ENCODE peak calls at places on chromosomes 11 and 22, in five cellular contexts. One of them, this sample, is unnamed. For H3K9me3, the result is how much of the 10 kb centered on the place peaks cover.

GRCh38 chr11:130051077-130051476 is 18.6 kb upstream of the APLP2 start:
- DNase-seq in spleen: no peak
- DNase-seq in CD8-positive, alpha-beta T cell: no peak
- DNase-seq in left ventricle myocardium inferior: no peak
- DNase-seq in stomach: no peak
- DNase-seq in this sample: no peak

GRCh38 chr11:128422576-128423370 is 164.6 kb downstream of the ETS1 start:
- DNase-seq in CD8-positive, alpha-beta T cell: peak
- DNase-seq in spleen: peak
- DNase-seq in stomach: peak
- DNase-seq in left ventricle myocardium inferior: peak
- DNase-seq in this sample: peak

GRCh38 chr11:86176165-86176884 is 68.2 kb upstream of the EED start:
- DNase-seq in spleen: no peak
- DNase-seq in CD8-positive, alpha-beta T cell: no peak
- DNase-seq in stomach: no peak
- DNase-seq in left ventricle myocardium inferior: no peak
- DNase-seq in this sample: no peak

GRCh38 chr22:36628561-36629060 is 74.9 kb downstream of the CACNG2 start:
- DNase-seq in left ventricle myocardium inferior: no peak
- DNase-seq in CD8-positive, alpha-beta T cell: no peak
- DNase-seq in stomach: no peak
- DNase-seq in spleen: no peak
- DNase-seq in this sample: no peak

GRCh38 chr11:75834728-75835127 is 19.7 kb downstream of the UVRAG start:
- DNase-seq in left ventricle myocardium inferior: no peak
- DNase-seq in spleen: no peak
- DNase-seq in stomach: no peak
- DNase-seq in CD8-positive, alpha-beta T cell: no peak
- DNase-seq in this sample: no peak

GRCh38 chr11:1398506-1399235 is 8.9 kb downstream of the BRSK2 start:
- DNase-seq in CD8-positive, alpha-beta T cell: no peak
- DNase-seq in stomach: no peak
- DNase-seq in spleen: no peak
- DNase-seq in left ventricle myocardium inferior: no peak
- DNase-seq in this sample: no peak

GRCh38 chr11:10885703-10886363 is 28.0 kb upstream of the ZBED5 start:
- DNase-seq in stomach: no peak
- DNase-seq in left ventricle myocardium inferior: no peak
- DNase-seq in CD8-positive, alpha-beta T cell: no peak
- DNase-seq in spleen: no peak
- DNase-seq in this sample: no peak

GRCh38 chr11:57639321-57640067 is 10.2 kb downstream of the YPEL4 start:
- DNase-seq in CD8-positive, alpha-beta T cell: no peak
- DNase-seq in spleen: no peak
- DNase-seq in stomach: no peak
- DNase-seq in left ventricle myocardium inferior: no peak
- DNase-seq in this sample: no peak

GRCh38 chr11:6655790-6656580 is at the start of gene DCHS1:
- DNase-seq in stomach: no peak
- DNase-seq in left ventricle myocardium inferior: no peak
- DNase-seq in CD8-positive, alpha-beta T cell: no peak
- DNase-seq in spleen: peak
- DNase-seq in this sample: no peak

GRCh38 chr11:24386551-24387404 is 110.1 kb upstream of the LUZP2 start:
- DNase-seq in stomach: no peak
- DNase-seq in spleen: no peak
- DNase-seq in left ventricle myocardium inferior: no peak
- DNase-seq in CD8-positive, alpha-beta T cell: no peak
- DNase-seq in this sample: no peak

GRCh38 chr11:88284306-88285057 is 53.1 kb downstream of the CTSC start:
- DNase-seq in stomach: no peak
- DNase-seq in spleen: no peak
- DNase-seq in CD8-positive, alpha-beta T cell: no peak
- DNase-seq in left ventricle myocardium inferior: no peak
- DNase-seq in this sample: no peak

GRCh38 chr11:79329561-79329960 is 111.3 kb downstream of the TENM4 start:
- DNase-seq in stomach: no peak
- DNase-seq in CD8-positive, alpha-beta T cell: no peak
- DNase-seq in spleen: no peak
- DNase-seq in left ventricle myocardium inferior: no peak
- DNase-seq in this sample: no peak

GRCh38 chr11:128424867-128425285 is 162.5 kb downstream of the ETS1 start:
- DNase-seq in stomach: peak
- DNase-seq in CD8-positive, alpha-beta T cell: no peak
- DNase-seq in spleen: peak
- DNase-seq in left ventricle myocardium inferior: peak
- DNase-seq in this sample: no peak

GRCh38 chr11:68040121-68040956 is 1.5 kb downstream of the TCIRG1 start:
- DNase-seq in spleen: peak
- DNase-seq in stomach: peak
- DNase-seq in left ventricle myocardium inferior: peak
- DNase-seq in CD8-positive, alpha-beta T cell: peak
- DNase-seq in this sample: no peak

GRCh38 chr11:134634897-134635831 is 223.1 kb upstream of the B3GAT1 start:
- DNase-seq in stomach: no peak
- DNase-seq in CD8-positive, alpha-beta T cell: peak
- DNase-seq in left ventricle myocardium inferior: no peak
- DNase-seq in spleen: peak
- DNase-seq in this sample: no peak

GRCh38 chr22:37732699-37733607 is 36.1 kb downstream of the TRIOBP start:
- DNase-seq in stomach: no peak
- DNase-seq in spleen: no peak
- DNase-seq in left ventricle myocardium inferior: no peak
- DNase-seq in CD8-positive, alpha-beta T cell: no peak
- DNase-seq in this sample: no peak

GRCh38 chr11:3195251-3196160 is 23.1 kb downstream of the MRGPRG start:
- DNase-seq in CD8-positive, alpha-beta T cell: no peak
- DNase-seq in left ventricle myocardium inferior: no peak
- DNase-seq in spleen: peak
- DNase-seq in stomach: no peak
- DNase-seq in this sample: no peak

GRCh38 chr11:103940542-103940941 is 95.9 kb upstream of the DDI1 start:
- DNase-seq in stomach: no peak
- DNase-seq in CD8-positive, alpha-beta T cell: no peak
- DNase-seq in spleen: no peak
- DNase-seq in left ventricle myocardium inferior: no peak
- DNase-seq in this sample: no peak

GRCh38 chr11:113104390-113105251 is 143.4 kb downstream of the NCAM1 start:
- DNase-seq in stomach: no peak
- DNase-seq in left ventricle myocardium inferior: no peak
- DNase-seq in spleen: no peak
- DNase-seq in CD8-positive, alpha-beta T cell: no peak
- DNase-seq in this sample: no peak

GRCh38 chr22:29587938-29588699 is 7.2 kb upstream of the NIPSNAP1 start:
- DNase-seq in spleen: no peak
- DNase-seq in stomach: no peak
- DNase-seq in CD8-positive, alpha-beta T cell: no peak
- DNase-seq in left ventricle myocardium inferior: no peak
- DNase-seq in this sample: no peak

DNA sequence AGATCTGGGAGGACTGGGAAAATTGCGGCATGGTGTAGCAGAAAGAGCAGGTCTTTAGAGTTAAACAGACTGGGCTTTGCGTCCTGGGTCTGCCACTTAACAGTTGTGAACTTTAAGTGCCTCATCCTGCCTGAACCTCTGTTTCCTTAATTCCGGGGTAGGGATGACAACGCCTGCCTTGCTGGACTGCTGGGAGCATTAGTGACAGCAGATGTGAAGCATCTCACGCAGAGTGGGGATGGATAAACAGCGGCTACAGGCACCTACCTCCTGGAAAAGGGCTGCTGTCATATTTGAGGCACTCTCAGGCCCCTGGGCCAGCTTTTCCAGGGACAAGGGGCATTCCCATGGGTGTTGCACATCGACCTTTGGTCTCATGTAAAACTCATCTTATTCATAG is 572.1 kb downstream of the TBC1D22A start:
- DNase-seq in CD8-positive, alpha-beta T cell: no peak
- DNase-seq in stomach: no peak
- DNase-seq in spleen: no peak
- DNase-seq in left ventricle myocardium inferior: no peak
- DNase-seq in this sample: no peak
- H3K9me3 ChIP-seq in CD8-positive, alpha-beta T cell: under half
- H3K9me3 ChIP-seq in stomach: under half
- H3K9me3 ChIP-seq in spleen: under half
- H3K9me3 ChIP-seq in left ventricle myocardium inferior: under half
- H3K9me3 ChIP-seq in this sample: under half

DNA sequence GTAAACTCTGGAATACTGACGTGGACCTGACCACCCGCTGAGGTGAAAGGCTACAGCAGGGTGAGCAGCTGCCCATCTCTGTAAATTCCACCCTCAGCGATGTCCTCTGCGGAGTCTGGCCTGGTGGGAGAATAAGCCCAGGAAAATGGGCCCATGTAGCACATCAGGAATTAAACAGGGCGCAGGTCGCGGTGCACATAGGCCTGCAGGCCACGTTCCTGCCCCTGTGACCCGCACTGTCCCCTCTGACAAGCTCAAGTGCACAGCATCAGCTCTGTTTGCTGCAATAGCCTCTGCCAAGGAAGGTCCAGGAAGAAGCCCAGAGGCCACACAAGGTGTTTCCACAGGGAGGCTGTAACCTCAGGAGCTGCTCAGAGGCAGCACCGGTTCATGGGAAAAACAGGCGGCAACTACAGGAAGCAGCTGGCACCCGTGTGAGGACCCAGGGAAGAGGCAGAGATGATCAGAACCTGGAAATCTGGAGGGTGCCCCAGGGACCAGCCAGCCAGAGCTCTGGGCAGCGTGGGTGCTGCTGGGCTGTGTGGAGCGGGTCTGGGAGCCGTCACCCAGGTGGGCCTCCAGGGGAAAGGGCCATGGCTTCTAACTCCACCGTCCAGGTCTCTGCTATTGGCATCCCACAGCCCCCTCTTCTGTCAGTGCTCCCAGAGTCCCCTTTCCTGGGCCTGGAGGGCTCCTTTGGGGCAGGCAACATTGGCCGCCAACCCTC is 808 bp upstream of the IFITM2 start:
- DNase-seq in spleen: peak
- DNase-seq in CD8-positive, alpha-beta T cell: no peak
- DNase-seq in stomach: no peak
- DNase-seq in left ventricle myocardium inferior: no peak
- DNase-seq in this sample: no peak
- H3K27ac ChIP-seq in spleen: peak
- H3K27ac ChIP-seq in CD8-positive, alpha-beta T cell: no peak
- H3K27ac ChIP-seq in stomach: peak
- H3K27ac ChIP-seq in left ventricle myocardium inferior: peak
- H3K27ac ChIP-seq in this sample: peak

DNA sequence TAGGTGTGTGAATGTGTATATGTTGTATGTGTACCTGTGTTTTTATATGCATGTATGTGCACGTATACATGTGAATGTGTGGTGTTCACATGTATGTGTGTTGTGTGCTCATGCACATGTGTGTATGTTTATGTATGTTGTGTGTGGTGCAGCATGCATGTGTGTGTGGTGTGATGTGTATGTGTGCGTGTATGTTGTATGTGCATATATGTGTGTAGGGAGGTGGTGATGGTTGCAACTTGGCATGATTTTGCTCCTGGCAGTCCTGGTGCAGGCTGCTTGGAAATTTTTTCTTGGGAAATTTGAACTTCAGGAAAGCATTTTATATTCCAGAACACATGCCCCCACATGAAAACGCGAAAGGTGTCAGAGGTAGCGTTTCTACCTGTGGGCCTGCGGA is 1177.8 kb downstream of the TBC1D22A start:
- DNase-seq in spleen: no peak
- DNase-seq in stomach: no peak
- DNase-seq in left ventricle myocardium inferior: no peak
- DNase-seq in CD8-positive, alpha-beta T cell: no peak
- DNase-seq in this sample: no peak
- H3K9me3 ChIP-seq in spleen: under half
- H3K9me3 ChIP-seq in stomach: under half
- H3K9me3 ChIP-seq in left ventricle myocardium inferior: under half
- H3K9me3 ChIP-seq in CD8-positive, alpha-beta T cell: under half
- H3K9me3 ChIP-seq in this sample: under half

DNA sequence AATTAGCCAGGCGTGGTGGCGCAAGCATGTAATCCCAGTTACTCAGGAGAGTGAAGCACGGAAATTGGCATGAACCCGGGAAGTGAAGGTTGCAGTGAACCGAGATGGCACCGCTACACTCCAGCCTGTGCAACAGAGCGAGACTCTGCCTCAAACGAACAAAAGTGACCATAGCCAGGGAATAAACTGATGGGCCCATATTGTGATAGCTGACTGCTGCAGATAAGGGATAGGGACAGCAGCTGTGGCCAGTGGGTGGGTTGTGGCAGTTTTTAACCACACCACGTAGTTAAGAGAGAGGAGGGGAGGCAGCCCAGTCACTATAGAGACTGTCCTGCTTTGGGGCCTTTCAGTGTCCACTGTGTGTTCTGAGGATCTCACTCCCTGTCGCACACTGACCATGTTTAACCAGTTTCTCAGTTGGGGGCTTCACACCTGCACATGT is 58.9 kb downstream of the PISD start:
- DNase-seq in spleen: no peak
- DNase-seq in stomach: no peak
- DNase-seq in left ventricle myocardium inferior: no peak
- DNase-seq in CD8-positive, alpha-beta T cell: no peak
- DNase-seq in this sample: no peak
- H3K27ac ChIP-seq in spleen: no peak
- H3K27ac ChIP-seq in stomach: peak
- H3K27ac ChIP-seq in left ventricle myocardium inferior: peak
- H3K27ac ChIP-seq in CD8-positive, alpha-beta T cell: no peak
- H3K27ac ChIP-seq in this sample: no peak

DNA sequence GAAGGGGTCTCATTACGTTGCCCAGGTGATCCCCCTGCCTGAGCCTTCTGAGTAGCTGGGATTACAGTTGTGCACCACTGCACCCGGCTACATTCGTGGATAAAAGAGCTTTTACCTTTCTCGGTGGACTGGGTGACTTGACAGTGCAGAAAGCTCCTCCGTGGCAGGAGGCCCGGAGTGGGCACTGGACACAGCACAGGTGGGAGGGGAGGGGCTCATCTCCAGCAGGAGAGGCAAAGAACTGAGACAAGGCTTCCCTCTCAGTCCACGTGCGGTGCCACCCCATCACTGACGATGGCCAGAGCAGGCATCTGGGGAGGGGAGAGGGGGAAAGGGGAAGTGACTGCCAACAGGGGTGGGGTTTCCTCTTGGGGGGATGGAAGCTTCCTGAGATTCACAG is 118.4 kb downstream of the SHANK2 start:
- DNase-seq in stomach: no peak
- DNase-seq in spleen: peak
- DNase-seq in CD8-positive, alpha-beta T cell: no peak
- DNase-seq in left ventricle myocardium inferior: no peak
- DNase-seq in this sample: no peak
- H3K9me3 ChIP-seq in stomach: under half
- H3K9me3 ChIP-seq in spleen: under half
- H3K9me3 ChIP-seq in CD8-positive, alpha-beta T cell: under half
- H3K9me3 ChIP-seq in left ventricle myocardium inferior: under half
- H3K9me3 ChIP-seq in this sample: under half

GRCh38 chr11:33723238-33723881 is 12.9 kb downstream of the CD59 start:
- DNase-seq in left ventricle myocardium inferior: no peak
- DNase-seq in spleen: no peak
- DNase-seq in stomach: no peak
- DNase-seq in CD8-positive, alpha-beta T cell: no peak
- DNase-seq in this sample: no peak

GRCh38 chr11:33721984-33722383 is 14.2 kb downstream of the CD59 start:
- DNase-seq in left ventricle myocardium inferior: no peak
- DNase-seq in CD8-positive, alpha-beta T cell: no peak
- DNase-seq in spleen: no peak
- DNase-seq in stomach: no peak
- DNase-seq in this sample: no peak

GRCh38 chr11:33725496-33725895 is 10.7 kb downstream of the CD59 start:
- DNase-seq in stomach: no peak
- DNase-seq in CD8-positive, alpha-beta T cell: no peak
- DNase-seq in left ventricle myocardium inferior: no peak
- DNase-seq in spleen: no peak
- DNase-seq in this sample: no peak

GRCh38 chr11:33722579-33723234 is 13.5 kb downstream of the CD59 start:
- DNase-seq in spleen: no peak
- DNase-seq in left ventricle myocardium inferior: no peak
- DNase-seq in stomach: no peak
- DNase-seq in CD8-positive, alpha-beta T cell: no peak
- DNase-seq in this sample: no peak

GRCh38 chr11:33724644-33725035 is 11.6 kb downstream of the CD59 start:
- DNase-seq in left ventricle myocardium inferior: no peak
- DNase-seq in stomach: no peak
- DNase-seq in CD8-positive, alpha-beta T cell: no peak
- DNase-seq in spleen: no peak
- DNase-seq in this sample: no peak
- H3K27ac ChIP-seq in left ventricle myocardium inferior: peak
- H3K27ac ChIP-seq in stomach: peak
- H3K27ac ChIP-seq in CD8-positive, alpha-beta T cell: no peak
- H3K27ac ChIP-seq in spleen: peak
- H3K27ac ChIP-seq in this sample: no peak